ENCODE peak calls at places on chromosomes 1 and 21, in six cellular contexts. T is mammary epithelial cell; X is fibroblast of lung; M is transverse colon; J is brain microvascular endothelial cell; U is effector memory CD4-positive, alpha-beta T cell. G is an unnamed sample.

GRCh38 chr1:67339623-67340343 is 32.1 kb downstream of the IL12RB2 start:
- DNase-seq in X (peak; percentile 82), M (no peak), U (no peak), T (peak; percentile 75), J (peak; percentile 81), G (no peak)

GRCh38 chr1:19430121-19431068 is 54.9 kb downstream of the CAPZB start:
- DNase-seq in U (no peak), T (peak; percentile 59), X (peak; percentile 79), M (no peak), J (no peak), G (no peak)

GRCh38 chr1:42334240-42335049 is 590 bp downstream of the FOXJ3 start:
- DNase-seq in M (peak; percentile 48), T (peak; percentile 70), U (peak; percentile 16), J (peak; percentile 39), X (peak; percentile 45), G (peak; percentile 35)

GRCh38 chr1:201662646-201663045 is 123.7 kb downstream of the NAV1 start:
- DNase-seq in M (no peak), J (no peak), T (no peak), X (no peak), U (no peak), G (no peak)

GRCh38 chr1:76234061-76234460 is 159.5 kb downstream of the ST6GALNAC3 start:
- DNase-seq in U (no peak), T (no peak), J (no peak), X (no peak), M (no peak), G (no peak)

GRCh38 chr1:94228640-94229375 is 8.6 kb downstream of the ARHGAP29 start:
- DNase-seq in M (no peak), U (no peak), X (no peak), T (no peak), J (no peak), G (no peak)

GRCh38 chr21:33360281-33360680 is 35.5 kb downstream of the IFNAR1 start:
- DNase-seq in T (no peak), U (no peak), X (peak; percentile 70), J (peak; percentile 51), M (no peak), G (no peak)

GRCh38 chr1:15994590-15995351 is 9.3 kb upstream of the SRARP start:
- DNase-seq in M (peak; percentile 63), J (peak; percentile 48), T (peak; percentile 40), X (peak; percentile 47), U (no peak), G (peak; percentile 74)

GRCh38 chr1:234972411-234973191 is 156.0 kb downstream of the TOMM20 start:
- DNase-seq in M (no peak), J (no peak), X (peak; percentile 60), T (no peak), U (no peak), G (no peak)

GRCh38 chr1:208924011-208924410 is 659.5 kb upstream of the CAMK1G start:
- DNase-seq in M (no peak), T (no peak), U (no peak), X (peak; percentile 78), J (no peak), G (no peak)

GRCh38 chr1:228410015-228410414 is 3.4 kb upstream of the TRIM11 start:
- DNase-seq in M (no peak), U (no peak), J (no peak), T (no peak), X (no peak), G (no peak)

GRCh38 chr1:30271401-30272287 is 451.7 kb downstream of the MATN1 start:
- DNase-seq in T (no peak), M (no peak), J (no peak), X (no peak), U (no peak), G (no peak)

GRCh38 chr1:118563969-118564951 is 379.2 kb upstream of the SPAG17 start:
- DNase-seq in T (no peak), M (no peak), J (no peak), X (no peak), U (no peak), G (no peak)

GRCh38 chr1:59505596-59506028 is 208.7 kb downstream of the FGGY start:
- DNase-seq in T (no peak), M (no peak), X (peak; percentile 74), J (no peak), U (no peak), G (no peak)

GRCh38 chr1:18940303-18941020 is 16.0 kb downstream of the IFFO2 start:
- DNase-seq in J (no peak), M (no peak), T (no peak), U (no peak), X (no peak), G (no peak)

GRCh38 chr21:31732891-31733520 is 1.1 kb upstream of the SCAF4 start:
- DNase-seq in J (no peak), M (peak; percentile 20), X (peak; percentile 26), U (peak; percentile 1), T (no peak), G (no peak)

GRCh38 chr1:80657048-80657653 is 1143.6 kb upstream of the ADGRL2 start:
- DNase-seq in M (no peak), T (no peak), J (no peak), U (no peak), X (no peak), G (no peak)

GRCh38 chr1:111290640-111291039 is at the start of gene CHIA:
- DNase-seq in J (no peak), U (no peak), X (peak; percentile 54), M (no peak), T (peak; percentile 47), G (no peak)

GRCh38 chr1:181083842-181084605 is 4.5 kb upstream of the IER5 start:
- DNase-seq in U (peak; percentile 32), M (peak; percentile 71), T (no peak), J (no peak), X (no peak), G (peak; percentile 60)

GRCh38 chr1:207056673-207057072 is 3.6 kb downstream of the PFKFB2 start:
- DNase-seq in J (no peak), U (no peak), M (peak; percentile 59), T (no peak), X (no peak), G (no peak)

GRCh38 chr1:162055062-162055461 is 14.4 kb upstream of the NOS1AP start:
- DNase-seq in U (no peak), T (peak; percentile 91), X (peak; percentile 77), J (peak; percentile 78), M (no peak), G (no peak)

GRCh38 chr1:7644906-7645750 is 126.0 kb upstream of the VAMP3 start:
- DNase-seq in T (peak; percentile 9), M (peak; percentile 68), X (peak; percentile 7), J (no peak), U (no peak), G (peak; percentile 49)

GRCh38 chr1:3436901-3437300 is 17.6 kb upstream of the ARHGEF16 start:
- DNase-seq in T (no peak), J (no peak), U (no peak), M (no peak), X (no peak), G (no peak)

GRCh38 chr1:192904438-192904895 is 95.6 kb downstream of the RGS2 start:
- DNase-seq in M (no peak), J (peak; percentile 90), U (no peak), X (peak; percentile 96), T (peak; percentile 88), G (no peak)

GRCh38 chr1:45557422-45557944 is 6.9 kb downstream of the AKR1A1 start:
- DNase-seq in T (peak; percentile 81), J (no peak), X (no peak), U (no peak), M (no peak), G (peak; percentile 70)

DNA sequence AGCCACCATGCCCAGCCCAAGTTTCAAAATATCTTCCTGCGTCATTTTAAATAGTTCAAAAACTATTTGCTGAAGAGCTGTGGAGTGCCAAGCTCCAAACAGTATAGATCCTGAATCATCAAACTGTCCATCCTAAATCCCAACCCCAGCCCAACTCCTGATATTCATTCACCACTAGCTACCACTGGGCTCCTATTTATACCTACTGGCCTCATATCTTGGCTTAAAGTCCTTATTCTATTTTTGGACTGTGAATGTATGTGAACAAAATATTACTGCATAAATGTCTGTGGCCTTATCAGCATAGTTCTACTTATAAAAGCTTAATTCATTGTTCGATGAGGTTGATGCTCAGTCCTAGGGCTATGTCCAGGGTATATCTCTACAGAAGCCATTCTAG is 5.2 kb upstream of the SCAMP3 start:
- DNase-seq in U (no peak), T (no peak), X (no peak), M (no peak), J (no peak), G (no peak)
- H3K36me3 ChIP-seq in U (peaks cover 67% of the 10 kb centered on the region), T (peaks cover 44% of the 10 kb centered on the region), X (peaks cover 33% of the 10 kb centered on the region), M (peaks cover 60% of the 10 kb centered on the region), J (peaks cover 78% of the 10 kb centered on the region), G (peaks cover 49% of the 10 kb centered on the region)

GRCh38 chr1:153881764-153882163 is 41.0 kb downstream of the GATAD2B start:
- DNase-seq in M (no peak), T (no peak), J (peak; percentile 34), U (no peak), X (peak; percentile 50), G (no peak)

GRCh38 chr1:153882296-153882912 is 40.4 kb downstream of the GATAD2B start:
- DNase-seq in M (no peak), J (no peak), T (no peak), U (no peak), X (peak; percentile 24), G (no peak)

GRCh38 chr1:153880024-153880423 is 42.7 kb downstream of the GATAD2B start:
- DNase-seq in M (no peak), X (no peak), U (no peak), T (no peak), J (no peak), G (no peak)

GRCh38 chr1:153880962-153881361 is 41.8 kb downstream of the GATAD2B start:
- DNase-seq in X (peak; percentile 94), M (peak; percentile 88), T (peak; percentile 77), U (no peak), J (peak; percentile 97), G (peak; percentile 76)

DNA sequence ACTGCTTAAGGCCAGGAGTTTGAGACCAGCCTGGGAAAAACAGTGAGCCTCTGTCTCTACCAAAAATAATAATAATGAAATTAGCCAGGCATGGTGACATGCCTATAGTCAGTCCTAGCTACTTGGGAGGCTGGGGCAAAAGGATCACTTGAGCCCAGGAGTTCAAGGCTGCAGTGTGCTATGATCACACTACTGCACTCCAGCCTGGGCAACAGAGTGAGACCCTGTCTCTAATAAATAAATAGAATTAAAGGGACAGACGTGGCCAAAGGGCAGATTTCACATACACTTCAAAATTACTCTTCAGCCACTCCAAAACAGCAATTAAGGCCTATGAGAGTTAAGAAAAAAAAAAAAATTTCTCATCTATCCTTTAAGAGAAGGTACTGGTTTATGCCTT is 45.7 kb downstream of the GATAD2B start:
- DNase-seq in X (no peak), M (no peak), J (no peak), T (no peak), U (no peak), G (no peak)
- H3K36me3 ChIP-seq in X (no peaks in the 10 kb centered on the region), M (no peaks in the 10 kb centered on the region), J (no peaks in the 10 kb centered on the region), T (peaks cover 1% of the 10 kb centered on the region), U (peaks cover 4% of the 10 kb centered on the region), G (no peaks in the 10 kb centered on the region)

DNA sequence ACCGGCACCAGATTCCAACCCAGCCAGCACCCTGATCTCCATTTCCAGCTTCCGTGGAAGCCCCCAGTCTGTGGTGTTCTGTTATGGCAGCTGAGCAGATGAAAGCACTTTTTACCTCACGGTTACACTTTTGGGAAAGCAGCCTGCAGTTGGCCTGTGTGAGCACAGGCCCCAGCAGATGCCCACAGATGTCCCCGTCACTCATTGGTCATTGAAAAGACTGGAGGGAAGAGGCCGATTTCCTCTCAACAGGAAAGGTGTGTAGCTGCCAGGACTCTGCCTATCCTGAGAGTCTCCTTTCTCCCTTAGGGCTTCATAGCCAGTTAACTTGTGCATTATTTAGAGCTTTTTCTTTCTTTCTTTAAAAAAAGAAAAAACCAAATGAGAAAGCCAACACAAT is 123.0 kb downstream of the PCBP3 start:
- DNase-seq in T (no peak), U (no peak), J (no peak), M (no peak), X (no peak), G (no peak)
- H3K36me3 ChIP-seq in T (no peaks in the 10 kb centered on the region), U (no peaks in the 10 kb centered on the region), J (no peaks in the 10 kb centered on the region), M (no peaks in the 10 kb centered on the region), X (no peaks in the 10 kb centered on the region), G (no peaks in the 10 kb centered on the region)

GRCh38 chr1:10337436-10337835 is 61.4 kb upstream of the PGD start:
- DNase-seq in M (no peak), X (no peak), U (no peak), J (no peak), T (no peak), G (no peak)
- H3K36me3 ChIP-seq in M (peaks cover 35% of the 10 kb centered on the region), X (peaks cover 3% of the 10 kb centered on the region), U (peaks cover 32% of the 10 kb centered on the region), J (peaks cover 24% of the 10 kb centered on the region), T (peaks cover 4% of the 10 kb centered on the region), G (peaks cover 21% of the 10 kb centered on the region)

G was measured in pancreas.